ENCODE peak calls at places on chromosomes 4 and X, in five cellular contexts. One of them, this sample, is unnamed. For H3K4me1, the result is how much of the 10 kb centered on the place peaks cover.

GRCh38 chrX:5113128-5113527 is 1115.5 kb downstream of the NLGN4X start:
- DNase-seq in tibial nerve: no peak
- DNase-seq in left ventricle myocardium inferior: no peak
- DNase-seq in CD4-positive, CD25-positive, alpha-beta regulatory T cell: no peak
- DNase-seq in PC-9: peak
- DNase-seq in this sample: no peak

GRCh38 chr4:8524595-8525382 is 55.4 kb upstream of the GPR78 start:
- DNase-seq in left ventricle myocardium inferior: no peak
- DNase-seq in tibial nerve: no peak
- DNase-seq in PC-9: no peak
- DNase-seq in CD4-positive, CD25-positive, alpha-beta regulatory T cell: no peak
- DNase-seq in this sample: no peak

GRCh38 chr4:81723927-81724587 is 252.3 kb upstream of the RASGEF1B start:
- DNase-seq in CD4-positive, CD25-positive, alpha-beta regulatory T cell: peak
- DNase-seq in left ventricle myocardium inferior: no peak
- DNase-seq in PC-9: no peak
- DNase-seq in tibial nerve: peak
- DNase-seq in this sample: no peak

GRCh38 chrX:132664273-132664672 is 175.4 kb upstream of the MBNL3 start:
- DNase-seq in tibial nerve: no peak
- DNase-seq in PC-9: no peak
- DNase-seq in left ventricle myocardium inferior: no peak
- DNase-seq in CD4-positive, CD25-positive, alpha-beta regulatory T cell: no peak
- DNase-seq in this sample: no peak

GRCh38 chr4:36303430-36304137 is 22.2 kb downstream of the DTHD1 start:
- DNase-seq in tibial nerve: no peak
- DNase-seq in left ventricle myocardium inferior: no peak
- DNase-seq in CD4-positive, CD25-positive, alpha-beta regulatory T cell: no peak
- DNase-seq in PC-9: no peak
- DNase-seq in this sample: no peak

GRCh38 chrX:19886888-19887531 is 390 bp downstream of the SH3KBP1 start:
- DNase-seq in tibial nerve: no peak
- DNase-seq in PC-9: no peak
- DNase-seq in CD4-positive, CD25-positive, alpha-beta regulatory T cell: no peak
- DNase-seq in left ventricle myocardium inferior: peak
- DNase-seq in this sample: no peak

GRCh38 chrX:100662153-100662552 is 18.2 kb downstream of the SRPX2 start:
- DNase-seq in tibial nerve: no peak
- DNase-seq in left ventricle myocardium inferior: no peak
- DNase-seq in PC-9: no peak
- DNase-seq in CD4-positive, CD25-positive, alpha-beta regulatory T cell: no peak
- DNase-seq in this sample: no peak

GRCh38 chrX:3592184-3592583 is 121.3 kb downstream of the PRKX start:
- DNase-seq in left ventricle myocardium inferior: no peak
- DNase-seq in PC-9: no peak
- DNase-seq in tibial nerve: no peak
- DNase-seq in CD4-positive, CD25-positive, alpha-beta regulatory T cell: no peak
- DNase-seq in this sample: no peak

GRCh38 chrX:66872771-66873170 is 233.9 kb upstream of the EDA2R start:
- DNase-seq in CD4-positive, CD25-positive, alpha-beta regulatory T cell: no peak
- DNase-seq in tibial nerve: no peak
- DNase-seq in left ventricle myocardium inferior: no peak
- DNase-seq in PC-9: no peak
- DNase-seq in this sample: no peak

GRCh38 chrX:41599507-41599906 is 89.3 kb upstream of the GPR34 start:
- DNase-seq in PC-9: no peak
- DNase-seq in tibial nerve: no peak
- DNase-seq in left ventricle myocardium inferior: no peak
- DNase-seq in CD4-positive, CD25-positive, alpha-beta regulatory T cell: no peak
- DNase-seq in this sample: no peak

GRCh38 chr4:16897991-16898827 is at the start of gene LDB2:
- DNase-seq in CD4-positive, CD25-positive, alpha-beta regulatory T cell: no peak
- DNase-seq in left ventricle myocardium inferior: peak
- DNase-seq in PC-9: no peak
- DNase-seq in tibial nerve: peak
- DNase-seq in this sample: no peak

GRCh38 chr4:135601351-135601750 is 1399.8 kb upstream of the PABPC4L start:
- DNase-seq in PC-9: peak
- DNase-seq in CD4-positive, CD25-positive, alpha-beta regulatory T cell: no peak
- DNase-seq in tibial nerve: no peak
- DNase-seq in left ventricle myocardium inferior: no peak
- DNase-seq in this sample: peak

GRCh38 chr4:140188975-140189374 is 35.0 kb upstream of the MAML3 start:
- DNase-seq in left ventricle myocardium inferior: no peak
- DNase-seq in tibial nerve: peak
- DNase-seq in PC-9: peak
- DNase-seq in CD4-positive, CD25-positive, alpha-beta regulatory T cell: no peak
- DNase-seq in this sample: no peak

GRCh38 chrX:69163936-69164741 is 1.1 kb downstream of the PJA1 start:
- DNase-seq in PC-9: no peak
- DNase-seq in left ventricle myocardium inferior: no peak
- DNase-seq in tibial nerve: peak
- DNase-seq in CD4-positive, CD25-positive, alpha-beta regulatory T cell: peak
- DNase-seq in this sample: no peak

GRCh38 chr4:112552668-112553067 is 36.7 kb upstream of the NEUROG2 start:
- DNase-seq in PC-9: peak
- DNase-seq in CD4-positive, CD25-positive, alpha-beta regulatory T cell: no peak
- DNase-seq in tibial nerve: no peak
- DNase-seq in left ventricle myocardium inferior: no peak
- DNase-seq in this sample: no peak

GRCh38 chr4:8728536-8729407 is 136.2 kb downstream of the CPZ start:
- DNase-seq in left ventricle myocardium inferior: no peak
- DNase-seq in CD4-positive, CD25-positive, alpha-beta regulatory T cell: no peak
- DNase-seq in PC-9: no peak
- DNase-seq in tibial nerve: no peak
- DNase-seq in this sample: no peak

GRCh38 chr4:141246243-141246642 is 25.5 kb downstream of the ZNF330 start:
- DNase-seq in PC-9: no peak
- DNase-seq in CD4-positive, CD25-positive, alpha-beta regulatory T cell: peak
- DNase-seq in left ventricle myocardium inferior: no peak
- DNase-seq in tibial nerve: no peak
- DNase-seq in this sample: no peak

GRCh38 chr4:62549601-62550000 is 1349.5 kb downstream of the ADGRL3 start:
- DNase-seq in PC-9: no peak
- DNase-seq in tibial nerve: no peak
- DNase-seq in left ventricle myocardium inferior: no peak
- DNase-seq in CD4-positive, CD25-positive, alpha-beta regulatory T cell: no peak
- DNase-seq in this sample: no peak

GRCh38 chrX:65528705-65529340 is 5.8 kb downstream of the LAS1L start:
- DNase-seq in PC-9: no peak
- DNase-seq in CD4-positive, CD25-positive, alpha-beta regulatory T cell: peak
- DNase-seq in tibial nerve: peak
- DNase-seq in left ventricle myocardium inferior: no peak
- DNase-seq in this sample: peak

GRCh38 chr4:150212927-150213326 is 134.7 kb downstream of the DCLK2 start:
- DNase-seq in tibial nerve: no peak
- DNase-seq in PC-9: peak
- DNase-seq in left ventricle myocardium inferior: no peak
- DNase-seq in CD4-positive, CD25-positive, alpha-beta regulatory T cell: no peak
- DNase-seq in this sample: no peak

GRCh38 chr4:152460488-152460887 is 75.4 kb downstream of the FBXW7 start:
- DNase-seq in PC-9: no peak
- DNase-seq in tibial nerve: no peak
- DNase-seq in CD4-positive, CD25-positive, alpha-beta regulatory T cell: no peak
- DNase-seq in left ventricle myocardium inferior: no peak
- DNase-seq in this sample: peak

GRCh38 chrX:55312655-55313054 is 47.9 kb upstream of the PAGE3 start:
- DNase-seq in PC-9: no peak
- DNase-seq in CD4-positive, CD25-positive, alpha-beta regulatory T cell: no peak
- DNase-seq in tibial nerve: no peak
- DNase-seq in left ventricle myocardium inferior: no peak
- DNase-seq in this sample: no peak

GRCh38 chr4:21476753-21477152 is 471.8 kb downstream of the KCNIP4 start:
- DNase-seq in PC-9: no peak
- DNase-seq in CD4-positive, CD25-positive, alpha-beta regulatory T cell: no peak
- DNase-seq in tibial nerve: no peak
- DNase-seq in left ventricle myocardium inferior: no peak
- DNase-seq in this sample: peak

GRCh38 chr4:152304220-152304619 is 231.7 kb downstream of the FBXW7 start:
- DNase-seq in left ventricle myocardium inferior: no peak
- DNase-seq in PC-9: no peak
- DNase-seq in CD4-positive, CD25-positive, alpha-beta regulatory T cell: no peak
- DNase-seq in tibial nerve: no peak
- DNase-seq in this sample: no peak

GRCh38 chr4:150619032-150619431 is 37.1 kb downstream of the MAB21L2 start:
- DNase-seq in left ventricle myocardium inferior: no peak
- DNase-seq in CD4-positive, CD25-positive, alpha-beta regulatory T cell: no peak
- DNase-seq in tibial nerve: no peak
- DNase-seq in PC-9: no peak
- DNase-seq in this sample: no peak

GRCh38 chrX:47030339-47030738 is 47.9 kb upstream of the RGN start:
- DNase-seq in tibial nerve: peak
- DNase-seq in left ventricle myocardium inferior: no peak
- DNase-seq in CD4-positive, CD25-positive, alpha-beta regulatory T cell: peak
- DNase-seq in PC-9: peak
- DNase-seq in this sample: no peak

GRCh38 chr4:20126906-20127305 is 124.8 kb upstream of the SLIT2 start:
- DNase-seq in left ventricle myocardium inferior: no peak
- DNase-seq in CD4-positive, CD25-positive, alpha-beta regulatory T cell: no peak
- DNase-seq in PC-9: no peak
- DNase-seq in tibial nerve: no peak
- DNase-seq in this sample: no peak

DNA sequence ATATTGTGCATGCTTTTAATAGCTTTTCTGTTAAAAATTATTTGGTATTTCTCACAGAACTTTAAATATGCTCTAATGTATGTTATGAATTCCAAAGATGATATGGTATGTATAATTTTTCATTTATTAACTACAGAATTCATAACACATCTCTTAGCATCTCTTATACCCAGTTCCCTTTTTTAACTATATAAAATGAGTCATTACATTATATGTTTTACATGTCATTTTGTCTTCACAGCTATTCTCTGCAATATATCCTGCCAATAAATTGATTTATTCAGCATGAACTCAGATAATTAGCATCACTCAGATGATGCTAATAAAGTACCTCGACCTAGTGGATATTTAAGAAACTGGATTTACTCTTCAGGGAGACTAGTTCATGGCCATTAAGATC is 9.4 kb downstream of the PTPN13 start:
- DNase-seq in CD4-positive, CD25-positive, alpha-beta regulatory T cell: no peak
- DNase-seq in left ventricle myocardium inferior: no peak
- DNase-seq in tibial nerve: no peak
- DNase-seq in PC-9: no peak
- DNase-seq in this sample: no peak
- H3K4me1 ChIP-seq in CD4-positive, CD25-positive, alpha-beta regulatory T cell: under half
- H3K4me1 ChIP-seq in left ventricle myocardium inferior: under half
- H3K4me1 ChIP-seq in tibial nerve: under half
- H3K4me1 ChIP-seq in PC-9: under half
- H3K4me1 ChIP-seq in this sample: under half

GRCh38 chr4:146545102-146545501 is 23.4 kb upstream of the SLC10A7 start:
- DNase-seq in CD4-positive, CD25-positive, alpha-beta regulatory T cell: no peak
- DNase-seq in PC-9: no peak
- DNase-seq in left ventricle myocardium inferior: no peak
- DNase-seq in tibial nerve: no peak
- DNase-seq in this sample: peak
- H3K4me3 ChIP-seq in CD4-positive, CD25-positive, alpha-beta regulatory T cell: no peak
- H3K4me3 ChIP-seq in PC-9: no peak
- H3K4me3 ChIP-seq in left ventricle myocardium inferior: no peak
- H3K4me3 ChIP-seq in tibial nerve: no peak
- H3K4me3 ChIP-seq in this sample: no peak

DNA sequence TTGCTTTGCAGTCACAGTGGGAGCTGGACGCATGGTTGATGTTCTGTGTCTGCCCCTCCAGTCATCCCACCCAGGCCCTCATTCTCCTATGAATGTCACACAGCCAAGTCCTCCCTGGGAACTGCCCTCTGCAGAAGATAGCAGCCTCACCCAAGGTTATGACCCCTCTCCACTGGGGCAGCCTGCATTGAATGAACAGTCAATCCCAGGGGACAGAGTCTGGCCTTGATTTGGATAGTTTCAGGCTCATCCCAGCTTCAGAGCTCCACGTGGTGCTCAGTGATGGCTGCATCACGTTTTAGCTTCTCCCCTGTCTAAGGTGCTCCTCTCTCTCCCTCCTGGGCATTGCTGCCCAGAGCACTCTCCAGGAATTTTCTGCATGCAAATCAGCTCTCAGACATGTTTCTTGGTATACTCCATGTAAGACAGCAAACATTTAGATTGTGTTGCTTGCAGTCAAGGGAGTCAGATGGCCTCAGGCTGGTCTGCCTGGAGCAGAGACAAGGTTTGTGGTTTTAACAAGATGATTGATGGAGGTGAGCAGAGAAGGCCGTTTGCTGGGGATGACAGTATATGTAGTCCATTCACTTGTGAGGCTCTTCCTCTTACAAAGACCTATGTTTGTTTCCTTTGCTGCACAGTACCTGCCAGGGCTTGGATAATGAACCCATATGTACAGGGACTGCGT is 56.1 kb upstream of the MSX1 start:
- DNase-seq in tibial nerve: no peak
- DNase-seq in PC-9: no peak
- DNase-seq in left ventricle myocardium inferior: no peak
- DNase-seq in CD4-positive, CD25-positive, alpha-beta regulatory T cell: no peak
- DNase-seq in this sample: no peak
- H3K4me1 ChIP-seq in tibial nerve: under half
- H3K4me1 ChIP-seq in PC-9: under half
- H3K4me1 ChIP-seq in left ventricle myocardium inferior: under half
- H3K4me1 ChIP-seq in CD4-positive, CD25-positive, alpha-beta regulatory T cell: under half
- H3K4me1 ChIP-seq in this sample: under half

DNA sequence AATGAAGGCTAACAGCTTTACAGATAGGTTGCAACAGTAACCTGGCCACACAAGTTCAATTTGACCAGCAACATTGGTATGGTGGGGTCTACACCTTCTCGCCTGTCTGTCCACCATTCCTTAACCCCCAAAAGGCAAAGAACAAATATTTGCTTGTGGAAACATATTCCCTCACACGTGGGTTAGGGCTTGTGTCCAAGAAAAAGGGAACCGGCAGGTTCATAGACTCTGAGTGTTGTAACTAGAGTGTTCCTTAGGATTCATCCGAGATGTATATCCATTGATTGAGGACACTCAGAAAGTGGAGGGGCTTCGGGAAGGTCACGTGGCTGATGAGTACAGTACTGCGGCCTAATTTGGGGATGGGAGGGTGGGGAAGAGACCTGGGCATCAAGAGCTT is 54.1 kb downstream of the C4orf51 start:
- DNase-seq in tibial nerve: no peak
- DNase-seq in PC-9: no peak
- DNase-seq in CD4-positive, CD25-positive, alpha-beta regulatory T cell: no peak
- DNase-seq in left ventricle myocardium inferior: no peak
- DNase-seq in this sample: no peak
- H3K4me3 ChIP-seq in tibial nerve: no peak
- H3K4me3 ChIP-seq in PC-9: peak
- H3K4me3 ChIP-seq in CD4-positive, CD25-positive, alpha-beta regulatory T cell: no peak
- H3K4me3 ChIP-seq in left ventricle myocardium inferior: peak
- H3K4me3 ChIP-seq in this sample: no peak

DNA sequence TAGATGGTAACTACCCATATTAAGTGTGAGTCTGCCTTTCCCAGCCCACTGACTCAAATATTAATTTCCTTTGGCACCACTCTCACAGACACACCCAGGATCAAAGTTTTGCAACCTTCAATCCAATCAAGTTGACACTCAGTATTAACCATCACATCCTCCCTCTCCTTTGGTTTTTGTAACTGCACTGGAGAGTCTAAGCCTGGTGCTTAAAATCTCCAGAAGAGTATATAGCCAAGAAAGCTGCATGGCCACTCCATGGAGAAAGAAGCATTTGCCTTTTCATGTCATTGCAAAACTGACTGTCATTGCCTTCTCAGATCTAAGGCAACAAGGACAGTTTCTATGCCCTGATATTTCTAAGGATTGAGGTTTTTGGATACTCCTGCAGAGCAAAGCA is 560.5 kb downstream of the GRXCR1 start:
- DNase-seq in CD4-positive, CD25-positive, alpha-beta regulatory T cell: peak
- DNase-seq in tibial nerve: no peak
- DNase-seq in PC-9: no peak
- DNase-seq in left ventricle myocardium inferior: no peak
- DNase-seq in this sample: no peak
- H3K4me1 ChIP-seq in CD4-positive, CD25-positive, alpha-beta regulatory T cell: under half
- H3K4me1 ChIP-seq in tibial nerve: under half
- H3K4me1 ChIP-seq in PC-9: under half
- H3K4me1 ChIP-seq in left ventricle myocardium inferior: under half
- H3K4me1 ChIP-seq in this sample: under half

GRCh38 chrX:39472161-39472560 is 625.6 kb downstream of the BCOR start:
- DNase-seq in tibial nerve: no peak
- DNase-seq in left ventricle myocardium inferior: no peak
- DNase-seq in PC-9: no peak
- DNase-seq in CD4-positive, CD25-positive, alpha-beta regulatory T cell: no peak
- DNase-seq in this sample: no peak
- H3K4me3 ChIP-seq in tibial nerve: no peak
- H3K4me3 ChIP-seq in left ventricle myocardium inferior: no peak
- H3K4me3 ChIP-seq in PC-9: no peak
- H3K4me3 ChIP-seq in CD4-positive, CD25-positive, alpha-beta regulatory T cell: no peak
- H3K4me3 ChIP-seq in this sample: no peak

This sample was measured in Caco-2.